ENCODE peak calls at places on chromosomes 13 and 19, in eight cellular contexts. I is CD4-positive, CD25-positive, alpha-beta regulatory T cell; U is A549; V is endodermal cell; Z is aorta; Q is uterus; J is CD8-positive, alpha-beta memory T cell; F is CD8-positive, alpha-beta T cell. T is an unnamed sample. For H3K4me1, the result is how much of the 10 kb centered on the place peaks cover.

GRCh38 chr13:36858285-36858684 is 39.3 kb downstream of the RFXAP start:
- DNase-seq in I (peak), U (peak), V (peak), Z (no peak), Q (no peak), J (no peak), F (no peak), T (no peak)

GRCh38 chr19:13154241-13154778 is 4.1 kb downstream of the IER2 start:
- DNase-seq in I (peak), U (no peak), V (peak), Z (peak), Q (peak), J (peak), F (peak), T (peak)

GRCh38 chr19:30376826-30377425 is 4.7 kb downstream of the ZNF536 start:
- DNase-seq in I (no peak), U (no peak), V (no peak), Z (no peak), Q (no peak), J (no peak), F (no peak), T (no peak)

GRCh38 chr19:39155741-39156140 is 30.2 kb downstream of the PAK4 start:
- DNase-seq in I (no peak), U (no peak), V (no peak), Z (no peak), Q (no peak), J (no peak), F (no peak), T (no peak)

GRCh38 chr13:75175575-75175974 is 306.4 kb downstream of the TBC1D4 start:
- DNase-seq in I (no peak), U (no peak), V (no peak), Z (no peak), Q (no peak), J (no peak), F (no peak), T (no peak)

GRCh38 chr19:35704218-35704617 is at the start of gene ZBTB32:
- DNase-seq in I (peak), U (no peak), V (peak), Z (no peak), Q (no peak), J (no peak), F (no peak), T (no peak)

GRCh38 chr13:76226941-76227340 is 590.8 kb downstream of the LMO7 start:
- DNase-seq in I (no peak), U (no peak), V (no peak), Z (no peak), Q (no peak), J (no peak), F (no peak), T (no peak)

GRCh38 chr13:112873851-112874750 is 94.9 kb upstream of the MCF2L start:
- DNase-seq in I (peak), U (peak), V (peak), Z (peak), Q (peak), J (no peak), F (peak), T (no peak)

GRCh38 chr19:53365134-53365898 is at the start of gene ZNF525:
- DNase-seq in I (peak), U (no peak), V (peak), Z (peak), Q (peak), J (peak), F (peak), T (peak)

GRCh38 chr19:29771708-29772415 is 39.9 kb upstream of the CCNE1 start:
- DNase-seq in I (peak), U (peak), V (peak), Z (no peak), Q (no peak), J (no peak), F (no peak), T (peak)

GRCh38 chr19:46320559-46320958 is 23.7 kb downstream of the HIF3A start:
- DNase-seq in I (no peak), U (no peak), V (no peak), Z (no peak), Q (no peak), J (no peak), F (no peak), T (no peak)

GRCh38 chr19:2294377-2295335 is 12.7 kb upstream of the PEAK3 start:
- DNase-seq in I (no peak), U (no peak), V (no peak), Z (peak), Q (peak), J (no peak), F (no peak), T (no peak)

GRCh38 chr19:10861118-10861651 is 10.2 kb upstream of the CARM1 start:
- DNase-seq in I (peak), U (no peak), V (peak), Z (no peak), Q (no peak), J (no peak), F (no peak), T (no peak)

GRCh38 chr13:38002596-38002995 is 133.0 kb upstream of the TRPC4 start:
- DNase-seq in I (no peak), U (no peak), V (no peak), Z (no peak), Q (no peak), J (no peak), F (no peak), T (no peak)

GRCh38 chr13:111111376-111111937 is 3.7 kb upstream of the ARHGEF7 start:
- DNase-seq in I (no peak), U (no peak), V (no peak), Z (no peak), Q (no peak), J (no peak), F (no peak), T (no peak)

GRCh38 chr19:10417598-10418280 is 2.6 kb upstream of the PDE4A start:
- DNase-seq in I (no peak), U (no peak), V (peak), Z (peak), Q (no peak), J (no peak), F (no peak), T (no peak)

GRCh38 chr13:110119943-110120905 is 186.7 kb downstream of the COL4A1 start:
- DNase-seq in I (no peak), U (peak), V (no peak), Z (no peak), Q (no peak), J (no peak), F (no peak), T (no peak)

GRCh38 chr19:35120898-35121297 is 5.3 kb downstream of the FXYD3 start:
- DNase-seq in I (no peak), U (no peak), V (no peak), Z (no peak), Q (no peak), J (no peak), F (no peak), T (no peak)

DNA sequence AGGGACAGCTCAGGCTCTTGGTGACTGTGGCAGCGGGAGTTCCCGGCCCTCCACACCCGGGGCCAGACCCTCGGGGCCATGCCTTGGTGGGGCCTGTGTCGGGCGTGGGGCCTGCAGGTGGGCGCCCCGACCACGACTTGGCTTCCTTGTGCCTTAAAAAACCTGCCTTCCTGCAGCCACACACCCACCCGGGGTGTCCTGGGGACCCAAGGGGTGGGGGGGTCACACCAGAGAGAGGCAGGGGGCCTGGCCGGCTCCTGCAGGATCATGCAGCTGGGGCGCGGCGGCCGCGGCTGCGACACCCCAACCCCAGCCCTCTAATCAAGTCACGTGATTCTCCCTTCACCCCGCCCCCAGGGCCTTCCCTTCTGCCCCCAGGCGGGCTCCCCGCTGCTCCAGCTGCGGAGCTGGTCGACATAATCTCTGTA is 10.7 kb downstream of the PLPPR3 start:
- DNase-seq in I (no peak), U (no peak), V (peak), Z (no peak), Q (no peak), J (no peak), F (no peak), T (no peak)
- H3K4me1 ChIP-seq in I (under half), U (under half), V (under half), Z (under half), Q (under half), J (under half), F (under half), T (under half)

DNA sequence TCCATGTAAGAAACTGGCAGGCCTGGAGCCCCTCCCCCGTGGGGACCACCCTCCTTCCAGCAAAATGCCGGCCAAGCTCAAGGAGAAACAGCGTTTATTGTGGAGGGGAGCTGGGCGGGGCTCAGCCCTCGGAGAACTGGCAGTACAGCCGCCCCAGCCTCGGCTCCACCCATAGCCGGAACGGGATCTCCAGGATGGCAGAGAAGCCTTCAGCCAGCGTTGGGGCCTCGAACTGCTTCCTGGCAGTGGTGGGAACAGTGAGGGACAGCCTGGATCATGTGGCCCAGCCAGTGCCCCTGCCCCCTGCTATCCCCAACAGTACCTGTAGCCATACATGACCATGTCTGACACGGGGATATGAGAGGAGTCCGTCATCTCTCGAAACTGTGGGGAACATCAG is 6.2 kb downstream of the PNKP start:
- DNase-seq in I (no peak), U (no peak), V (peak), Z (peak), Q (peak), J (no peak), F (no peak), T (no peak)
- H3K4me3 ChIP-seq in I (no peak), U (no peak), V (no peak), Z (no peak), Q (no peak), J (no peak), F (no peak), T (no peak)

DNA sequence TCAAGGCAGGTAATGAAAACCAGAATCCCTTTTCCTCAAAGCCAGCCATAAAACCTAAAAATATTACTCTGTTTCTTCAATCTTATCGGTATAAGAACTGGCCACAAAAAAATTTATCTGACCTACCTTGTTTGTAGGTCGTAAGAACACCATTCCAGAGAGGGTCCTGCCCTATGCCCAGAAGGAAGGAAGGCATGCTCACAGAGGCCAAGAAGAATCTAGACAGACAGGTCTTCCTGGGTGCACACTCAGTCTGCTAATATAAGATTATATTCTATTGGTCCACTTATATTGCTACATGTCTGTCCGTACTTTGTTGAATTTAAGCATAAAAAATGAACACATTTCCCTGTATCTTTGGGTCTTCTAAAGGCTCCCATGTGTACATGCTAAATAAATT is 2136.1 kb upstream of the PCDH20 start:
- DNase-seq in I (no peak), U (no peak), V (no peak), Z (no peak), Q (no peak), J (no peak), F (no peak), T (no peak)
- H3K27ac ChIP-seq in I (no peak), U (no peak), V (no peak), Z (no peak), Q (no peak), J (no peak), F (no peak), T (no peak)

DNA sequence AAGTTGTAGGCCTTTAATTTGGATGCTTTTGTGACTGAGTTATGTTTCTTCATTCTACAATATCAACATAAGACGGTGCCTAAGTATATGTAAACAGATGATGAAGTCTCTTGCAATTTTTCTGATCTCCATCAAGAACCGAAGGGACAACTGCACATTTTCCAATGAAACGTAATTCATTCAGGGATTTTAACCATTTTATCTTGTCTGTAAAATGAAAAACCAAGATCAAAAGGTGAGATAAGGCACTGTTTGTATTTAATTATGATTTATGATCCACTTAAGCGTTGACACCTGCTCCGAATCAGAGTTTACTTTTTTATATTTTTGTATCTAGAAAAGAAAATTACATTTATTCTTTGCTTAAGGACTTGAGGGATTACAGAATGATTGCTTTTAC is 556.8 kb upstream of the ARGLU1 start:
- DNase-seq in I (no peak), U (no peak), V (no peak), Z (no peak), Q (no peak), J (no peak), F (no peak), T (no peak)
- H3K4me1 ChIP-seq in I (under half), U (under half), V (under half), Z (under half), Q (under half), J (under half), F (under half), T (under half)

GRCh38 chr19:58352760-58353671 is at the start of gene A1BG:
- DNase-seq in I (no peak), U (no peak), V (no peak), Z (peak), Q (no peak), J (peak), F (no peak), T (no peak)
- H3K4me3 ChIP-seq in I (no peak), U (no peak), V (no peak), Z (no peak), Q (no peak), J (no peak), F (no peak), T (no peak)